ENCODE peak calls at places on chromosomes 13 and 19, in ten cellular contexts. J is stimulated activated CD8-positive, alpha-beta memory T cell treated with anti-CD3 and anti-CD28 coated beads, Interleukin-4, amount 100 ng/mL, for 4 hours; P is adrenal gland; X is HTR-8/SVneo; W is choroid plexus epithelial cell; I is GM19239; F is small intestine; K is A549; Y is neural crest cell; L is HCEC 1CT. C is an unnamed sample.

GRCh38 chr19:31438401-31439269 is 89.4 kb upstream of the TSHZ3 start:
- DNase-seq in P (no peak), J (no peak), K (no peak), Y (no peak), W (no peak), L (no peak), I (no peak), F (no peak), X (no peak), C (no peak)

GRCh38 chr13:100608906-100609305 is 20.3 kb upstream of the GGACT start:
- DNase-seq in J (no peak), W (peak), I (peak), L (no peak), F (peak), Y (no peak), K (no peak), X (peak), P (no peak), C (peak)

GRCh38 chr19:51695702-51696315 is 2.7 kb downstream of the SPACA6 start:
- DNase-seq in F (no peak), L (no peak), P (no peak), W (no peak), Y (no peak), K (no peak), X (no peak), I (no peak), J (no peak), C (no peak)

GRCh38 chr13:23866420-23867026 is 22.7 kb downstream of the MIPEP start:
- DNase-seq in X (no peak), Y (no peak), J (no peak), W (no peak), K (no peak), L (no peak), P (no peak), F (no peak), I (no peak), C (no peak)

GRCh38 chr13:39616087-39616694 is 13.2 kb upstream of the LHFPL6 start:
- DNase-seq in J (no peak), P (peak), I (peak), Y (peak), K (peak), X (peak), F (peak), W (peak), L (peak), C (peak)

GRCh38 chr13:114155923-114156883 is 22.9 kb upstream of the CFAP97D2 start:
- DNase-seq in I (no peak), Y (no peak), X (no peak), P (no peak), K (no peak), W (no peak), F (no peak), J (no peak), L (no peak), C (no peak)

GRCh38 chr19:56350416-56351045 is 35.9 kb upstream of the ZSCAN5A start:
- DNase-seq in P (peak), Y (peak), J (no peak), F (peak), L (no peak), I (peak), X (no peak), W (peak), K (peak), C (no peak)

GRCh38 chr19:55418185-55418584 is 10.6 kb upstream of the UBE2S start:
- DNase-seq in J (no peak), P (peak), L (peak), W (peak), K (peak), X (peak), Y (peak), I (no peak), F (peak), C (no peak)

GRCh38 chr19:38155453-38155852 is 68.6 kb downstream of the DPF1 start:
- DNase-seq in F (no peak), W (peak), I (no peak), J (no peak), K (no peak), X (no peak), Y (no peak), P (no peak), L (peak), C (no peak)

GRCh38 chr13:94558721-94559120 is 37.2 kb downstream of the TGDS start:
- DNase-seq in K (no peak), P (no peak), L (no peak), X (no peak), J (no peak), Y (no peak), W (peak), F (peak), I (no peak), C (no peak)

GRCh38 chr19:13847033-13847899 is 29.7 kb upstream of the NANOS3 start:
- DNase-seq in W (peak), K (no peak), J (peak), I (peak), X (peak), F (peak), Y (peak), P (peak), L (peak), C (peak)

GRCh38 chr13:32391101-32391620 is 36.8 kb downstream of the N4BP2L1 start:
- DNase-seq in W (no peak), I (no peak), Y (no peak), F (no peak), K (no peak), X (no peak), P (no peak), J (no peak), L (no peak), C (no peak)

GRCh38 chr19:28627669-28628068 is 585.3 kb downstream of the UQCRFS1 start:
- DNase-seq in F (no peak), X (no peak), J (no peak), L (no peak), K (no peak), Y (no peak), I (no peak), P (no peak), W (no peak), C (no peak)

GRCh38 chr13:97387487-97388353 is 46.2 kb upstream of the RAP2A start:
- DNase-seq in P (peak), J (no peak), X (no peak), W (no peak), F (no peak), Y (no peak), L (no peak), I (no peak), K (no peak), C (no peak)

GRCh38 chr19:55702131-55702627 is 27.2 kb downstream of the EPN1 start:
- DNase-seq in W (no peak), I (no peak), X (no peak), Y (no peak), K (no peak), F (peak), L (no peak), P (no peak), J (no peak), C (no peak)

GRCh38 chr13:111232191-111232590 is 88.3 kb upstream of the TEX29 start:
- DNase-seq in X (no peak), Y (no peak), W (no peak), F (no peak), J (no peak), P (no peak), L (no peak), K (no peak), I (no peak), C (no peak)

GRCh38 chr19:18194554-18195238 is 1.7 kb downstream of the MPV17L2 start:
- DNase-seq in L (no peak), P (peak), W (peak), X (no peak), F (no peak), I (no peak), K (no peak), Y (no peak), J (no peak), C (peak)

C was measured in GM12891.